ENCODE peak calls at places on chromosomes 2 and 18, in five cellular contexts. One of them, this sample, is unnamed.

GRCh38 chr2:193562031-193562430 is 1367.3 kb upstream of the TMEFF2 start:
- DNase-seq in vagina: no peak
- DNase-seq in heart left ventricle: no peak
- DNase-seq in K562: no peak
- DNase-seq in upper lobe of left lung: no peak
- DNase-seq in this sample: no peak

GRCh38 chr2:104853926-104854506 is at the start of gene POU3F3:
- DNase-seq in upper lobe of left lung: peak
- DNase-seq in vagina: no peak
- DNase-seq in K562: no peak
- DNase-seq in heart left ventricle: peak
- DNase-seq in this sample: no peak

GRCh38 chr2:70994055-70994444 is 623 bp downstream of the TEX261 start:
- DNase-seq in K562: no peak
- DNase-seq in upper lobe of left lung: no peak
- DNase-seq in heart left ventricle: no peak
- DNase-seq in vagina: peak
- DNase-seq in this sample: no peak

GRCh38 chr2:96907405-96908041 is 37.6 kb upstream of the SEMA4C start:
- DNase-seq in upper lobe of left lung: peak
- DNase-seq in K562: no peak
- DNase-seq in heart left ventricle: peak
- DNase-seq in vagina: no peak
- DNase-seq in this sample: no peak

GRCh38 chr2:158486970-158487325 is 30.2 kb downstream of the PKP4 start:
- DNase-seq in vagina: no peak
- DNase-seq in heart left ventricle: no peak
- DNase-seq in K562: no peak
- DNase-seq in upper lobe of left lung: no peak
- DNase-seq in this sample: no peak

GRCh38 chr2:65823511-65823910 is 391.1 kb upstream of the SPRED2 start:
- DNase-seq in vagina: no peak
- DNase-seq in heart left ventricle: no peak
- DNase-seq in K562: no peak
- DNase-seq in upper lobe of left lung: no peak
- DNase-seq in this sample: no peak

GRCh38 chr2:8009010-8009597 is 672.8 kb upstream of the ID2 start:
- DNase-seq in vagina: peak
- DNase-seq in upper lobe of left lung: no peak
- DNase-seq in K562: peak
- DNase-seq in heart left ventricle: no peak
- DNase-seq in this sample: no peak

GRCh38 chr18:78977627-78978271 is 1.9 kb upstream of the SALL3 start:
- DNase-seq in upper lobe of left lung: peak
- DNase-seq in heart left ventricle: no peak
- DNase-seq in vagina: peak
- DNase-seq in K562: no peak
- DNase-seq in this sample: no peak

GRCh38 chr2:3170792-3171455 is 206.7 kb downstream of the EIPR1 start:
- DNase-seq in heart left ventricle: no peak
- DNase-seq in upper lobe of left lung: peak
- DNase-seq in vagina: no peak
- DNase-seq in K562: no peak
- DNase-seq in this sample: no peak

GRCh38 chr2:54143780-54144179 is 28.4 kb downstream of the ACYP2 start:
- DNase-seq in vagina: no peak
- DNase-seq in upper lobe of left lung: no peak
- DNase-seq in K562: no peak
- DNase-seq in heart left ventricle: no peak
- DNase-seq in this sample: no peak

GRCh38 chr2:130336877-130337734 is 5.6 kb upstream of the IMP4 start:
- DNase-seq in vagina: peak
- DNase-seq in heart left ventricle: peak
- DNase-seq in K562: peak
- DNase-seq in upper lobe of left lung: peak
- DNase-seq in this sample: no peak

GRCh38 chr18:22169889-22170420 is 566 bp downstream of the GATA6 start:
- DNase-seq in vagina: no peak
- DNase-seq in K562: peak
- DNase-seq in upper lobe of left lung: peak
- DNase-seq in heart left ventricle: peak
- DNase-seq in this sample: no peak

GRCh38 chr2:30234180-30234971 is 3.0 kb downstream of the LBH start:
- DNase-seq in heart left ventricle: no peak
- DNase-seq in upper lobe of left lung: no peak
- DNase-seq in K562: no peak
- DNase-seq in vagina: no peak
- DNase-seq in this sample: peak

GRCh38 chr18:61816071-61816470 is 76.7 kb downstream of the RNF152 start:
- DNase-seq in vagina: no peak
- DNase-seq in heart left ventricle: no peak
- DNase-seq in upper lobe of left lung: peak
- DNase-seq in K562: no peak
- DNase-seq in this sample: no peak

GRCh38 chr18:8882632-8883408 is 177.5 kb downstream of the MTCL1 start:
- DNase-seq in vagina: no peak
- DNase-seq in upper lobe of left lung: peak
- DNase-seq in K562: peak
- DNase-seq in heart left ventricle: no peak
- DNase-seq in this sample: no peak

GRCh38 chr2:133200684-133201421 is 367.4 kb downstream of the NCKAP5 start:
- DNase-seq in vagina: no peak
- DNase-seq in upper lobe of left lung: no peak
- DNase-seq in heart left ventricle: no peak
- DNase-seq in K562: no peak
- DNase-seq in this sample: peak

GRCh38 chr2:48560546-48561209 is 30.7 kb downstream of the STON1 start:
- DNase-seq in vagina: no peak
- DNase-seq in K562: no peak
- DNase-seq in heart left ventricle: no peak
- DNase-seq in upper lobe of left lung: no peak
- DNase-seq in this sample: no peak

GRCh38 chr2:235170536-235171510 is 219.0 kb downstream of the SH3BP4 start:
- DNase-seq in heart left ventricle: no peak
- DNase-seq in vagina: no peak
- DNase-seq in upper lobe of left lung: no peak
- DNase-seq in K562: no peak
- DNase-seq in this sample: peak

GRCh38 chr18:66682855-66683322 is 79.0 kb upstream of the CDH19 start:
- DNase-seq in upper lobe of left lung: no peak
- DNase-seq in vagina: no peak
- DNase-seq in K562: no peak
- DNase-seq in heart left ventricle: no peak
- DNase-seq in this sample: no peak

GRCh38 chr2:30655660-30656059 is 151.6 kb downstream of the CAPN13 start:
- DNase-seq in K562: no peak
- DNase-seq in heart left ventricle: peak
- DNase-seq in vagina: no peak
- DNase-seq in upper lobe of left lung: no peak
- DNase-seq in this sample: no peak

GRCh38 chr2:212843409-212844199 is 305.0 kb upstream of the ERBB4 start:
- DNase-seq in vagina: no peak
- DNase-seq in K562: no peak
- DNase-seq in upper lobe of left lung: no peak
- DNase-seq in heart left ventricle: no peak
- DNase-seq in this sample: no peak

GRCh38 chr2:237833546-237833945 is 25.9 kb upstream of the RAMP1 start:
- DNase-seq in vagina: no peak
- DNase-seq in upper lobe of left lung: no peak
- DNase-seq in heart left ventricle: no peak
- DNase-seq in K562: no peak
- DNase-seq in this sample: no peak

GRCh38 chr2:235458839-235459273 is 35.0 kb upstream of the AGAP1 start:
- DNase-seq in upper lobe of left lung: no peak
- DNase-seq in heart left ventricle: no peak
- DNase-seq in vagina: no peak
- DNase-seq in K562: no peak
- DNase-seq in this sample: no peak

GRCh38 chr18:79625924-79626561 is 53.6 kb upstream of the CTDP1 start:
- DNase-seq in upper lobe of left lung: no peak
- DNase-seq in heart left ventricle: peak
- DNase-seq in vagina: no peak
- DNase-seq in K562: no peak
- DNase-seq in this sample: no peak

GRCh38 chr2:169173876-169174275 is 104.5 kb downstream of the DHRS9 start:
- DNase-seq in K562: no peak
- DNase-seq in vagina: no peak
- DNase-seq in upper lobe of left lung: peak
- DNase-seq in heart left ventricle: peak
- DNase-seq in this sample: no peak

GRCh38 chr2:45763256-45763655 is 111.8 kb downstream of the PRKCE start:
- DNase-seq in K562: no peak
- DNase-seq in upper lobe of left lung: no peak
- DNase-seq in heart left ventricle: no peak
- DNase-seq in vagina: no peak
- DNase-seq in this sample: no peak

GRCh38 chr2:99624682-99625081 is 134.9 kb upstream of the REV1 start:
- DNase-seq in heart left ventricle: peak
- DNase-seq in K562: no peak
- DNase-seq in vagina: no peak
- DNase-seq in upper lobe of left lung: peak
- DNase-seq in this sample: no peak

GRCh38 chr2:61585383-61585782 is 47.2 kb upstream of the XPO1 start:
- DNase-seq in vagina: no peak
- DNase-seq in upper lobe of left lung: no peak
- DNase-seq in heart left ventricle: no peak
- DNase-seq in K562: no peak
- DNase-seq in this sample: no peak

GRCh38 chr18:43846302-43846701 is 569.0 kb upstream of the SYT4 start:
- DNase-seq in upper lobe of left lung: no peak
- DNase-seq in vagina: no peak
- DNase-seq in heart left ventricle: no peak
- DNase-seq in K562: no peak
- DNase-seq in this sample: no peak

GRCh38 chr2:190986221-190986953 is 27.6 kb downstream of the STAT1 start:
- DNase-seq in vagina: no peak
- DNase-seq in heart left ventricle: no peak
- DNase-seq in upper lobe of left lung: no peak
- DNase-seq in K562: peak
- DNase-seq in this sample: no peak
- TF ChIP-seq POLR2A in vagina: no peak
- TF ChIP-seq POLR2A in heart left ventricle: no peak
- TF ChIP-seq POLR2A in upper lobe of left lung: no peak
- TF ChIP-seq POLR2A in K562: no peak
- TF ChIP-seq POLR2A in this sample: no peak

DNA sequence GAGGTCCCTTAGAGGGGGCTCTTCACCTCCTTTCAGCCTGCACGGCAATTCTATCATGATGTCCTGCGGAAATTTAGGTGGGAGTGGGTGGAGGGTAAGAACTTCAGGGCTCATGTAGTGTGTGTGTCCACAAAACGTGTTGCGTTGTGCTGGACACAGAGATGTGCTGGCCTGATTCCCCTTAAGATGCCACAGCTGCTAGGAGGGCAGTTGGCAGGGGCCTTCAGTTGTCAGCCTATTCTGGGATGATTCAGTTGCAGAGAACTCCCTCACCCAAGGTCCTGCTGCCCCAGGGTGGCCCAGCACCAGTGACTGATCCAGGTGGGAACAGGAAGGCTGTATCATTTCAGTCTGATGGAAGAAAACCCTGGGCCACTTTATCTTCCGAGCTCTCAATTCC is 1.0 kb upstream of the HJURP start:
- DNase-seq in upper lobe of left lung: no peak
- DNase-seq in heart left ventricle: no peak
- DNase-seq in vagina: peak
- DNase-seq in K562: no peak
- DNase-seq in this sample: no peak
- TF ChIP-seq POLR2A in upper lobe of left lung: no peak
- TF ChIP-seq POLR2A in heart left ventricle: no peak
- TF ChIP-seq POLR2A in vagina: no peak
- TF ChIP-seq POLR2A in K562: no peak
- TF ChIP-seq POLR2A in this sample: no peak

GRCh38 chr2:64644240-64645013 is 9.3 kb downstream of the SERTAD2 start:
- DNase-seq in upper lobe of left lung: peak
- DNase-seq in heart left ventricle: peak
- DNase-seq in vagina: no peak
- DNase-seq in K562: peak
- DNase-seq in this sample: peak
- TF ChIP-seq POLR2A in upper lobe of left lung: peak
- TF ChIP-seq POLR2A in heart left ventricle: peak
- TF ChIP-seq POLR2A in vagina: no peak
- TF ChIP-seq POLR2A in K562: peak
- TF ChIP-seq POLR2A in this sample: peak

GRCh38 chr2:208269091-208269490 is 3.0 kb downstream of the PIKFYVE start:
- DNase-seq in K562: peak
- DNase-seq in vagina: no peak
- DNase-seq in heart left ventricle: no peak
- DNase-seq in upper lobe of left lung: no peak
- DNase-seq in this sample: no peak

GRCh38 chr2:208268553-208268952 is 2.5 kb downstream of the PIKFYVE start:
- DNase-seq in upper lobe of left lung: no peak
- DNase-seq in K562: no peak
- DNase-seq in vagina: no peak
- DNase-seq in heart left ventricle: no peak
- DNase-seq in this sample: no peak

GRCh38 chr2:208266641-208267335 is 733 bp downstream of the PIKFYVE start:
- DNase-seq in heart left ventricle: no peak
- DNase-seq in K562: no peak
- DNase-seq in vagina: no peak
- DNase-seq in upper lobe of left lung: no peak
- DNase-seq in this sample: no peak

GRCh38 chr2:208265371-208265806 is 666 bp upstream of the PIKFYVE start:
- DNase-seq in K562: peak
- DNase-seq in heart left ventricle: no peak
- DNase-seq in upper lobe of left lung: no peak
- DNase-seq in vagina: no peak
- DNase-seq in this sample: peak

GRCh38 chr2:208265807-208266640 is at the start of gene PIKFYVE:
- DNase-seq in K562: peak
- DNase-seq in heart left ventricle: peak
- DNase-seq in upper lobe of left lung: peak
- DNase-seq in vagina: peak
- DNase-seq in this sample: peak
- TF ChIP-seq POLR2A in K562: peak
- TF ChIP-seq POLR2A in heart left ventricle: peak
- TF ChIP-seq POLR2A in upper lobe of left lung: peak
- TF ChIP-seq POLR2A in vagina: no peak
- TF ChIP-seq POLR2A in this sample: peak